ENCODE peak calls at places on chromosomes 3 and 15, in six cellular contexts. G is SIG-M5; V is iPS-NIHi11; M is activated gamma-delta T cell treated with Interleukin-2 at 50 U/mL for 16 hours; O is small intestine; W is stimulated activated effector memory CD8-positive, alpha-beta T cell treated with anti-CD3 and anti-CD28 coated beads, Interleukin-12 subunit alpha, Interleukin-12 subunit beta, amount 100 ng/mL, for 72 hours. Q is an unnamed sample.

GRCh38 chr15:47750740-47751262 is 33.5 kb downstream of the SEMA6D start:
- DNase-seq in G (no peak), V (no peak), M (no peak), O (no peak), W (no peak), Q (no peak)

GRCh38 chr15:68593341-68593740 is 14.5 kb downstream of the CORO2B start:
- DNase-seq in G (no peak), V (no peak), M (no peak), O (no peak), W (no peak), Q (peak)

GRCh38 chr3:4735243-4735642 is 242.1 kb downstream of the ITPR1 start:
- DNase-seq in G (no peak), V (no peak), M (no peak), O (no peak), W (no peak), Q (no peak)

GRCh38 chr3:192077795-192078497 is 617.0 kb downstream of the PYDC2 start:
- DNase-seq in G (no peak), V (no peak), M (no peak), O (peak), W (no peak), Q (no peak)

GRCh38 chr15:64950888-64951287 is 38.8 kb downstream of the SPG21 start:
- DNase-seq in G (no peak), V (no peak), M (no peak), O (no peak), W (no peak), Q (peak)

GRCh38 chr3:23879485-23879884 is 37.3 kb downstream of the NKIRAS1 start:
- DNase-seq in G (no peak), V (no peak), M (no peak), O (no peak), W (no peak), Q (no peak)

GRCh38 chr3:73409405-73409804 is 215.3 kb downstream of the PDZRN3 start:
- DNase-seq in G (no peak), V (no peak), M (no peak), O (no peak), W (no peak), Q (no peak)

GRCh38 chr15:70149667-70150404 is 52.1 kb upstream of the TLE3 start:
- DNase-seq in G (no peak), V (no peak), M (no peak), O (no peak), W (no peak), Q (no peak)

GRCh38 chr15:45091161-45091560 is 22.8 kb downstream of the DUOX2 start:
- DNase-seq in G (no peak), V (no peak), M (no peak), O (no peak), W (no peak), Q (no peak)

GRCh38 chr15:66220587-66220986 is 33.0 kb downstream of the MEGF11 start:
- DNase-seq in G (no peak), V (no peak), M (no peak), O (no peak), W (no peak), Q (no peak)

GRCh38 chr3:14388200-14388599 is 14.2 kb upstream of the SLC6A6 start:
- DNase-seq in G (no peak), V (no peak), M (no peak), O (no peak), W (no peak), Q (no peak)

GRCh38 chr3:183410759-183411158 is 17.7 kb downstream of the MCF2L2 start:
- DNase-seq in G (no peak), V (no peak), M (no peak), O (no peak), W (no peak), Q (no peak)

GRCh38 chr3:81198766-81199165 is 562.7 kb downstream of the GBE1 start:
- DNase-seq in G (no peak), V (no peak), M (no peak), O (no peak), W (no peak), Q (peak)

GRCh38 chr3:107236661-107237375 is 140.4 kb upstream of the CCDC54 start:
- DNase-seq in G (no peak), V (no peak), M (no peak), O (no peak), W (no peak), Q (peak)

GRCh38 chr3:180306691-180307090 is 270.0 kb upstream of the PEX5L start:
- DNase-seq in G (no peak), V (no peak), M (no peak), O (no peak), W (no peak), Q (no peak)

GRCh38 chr3:56988458-56988857 is 72.0 kb upstream of the SPATA12 start:
- DNase-seq in G (no peak), V (no peak), M (no peak), O (peak), W (no peak), Q (peak)

Q was measured in NCI-H82.